ENCODE peak calls at places on chromosomes 6 and 20, in seven cellular contexts. One of them, this sample, is unnamed.

GRCh38 chr6:14066782-14067406 is 50.7 kb upstream of the CD83 start:
- DNase-seq in body of pancreas: peak
- DNase-seq in uterus: peak
- DNase-seq in tibial nerve: peak
- DNase-seq in Peyer's patch: no peak
- DNase-seq in heart left ventricle: no peak
- DNase-seq in HCT116: peak
- DNase-seq in this sample: no peak

GRCh38 chr6:111808493-111808892 is 64.8 kb downstream of the FYN start:
- DNase-seq in body of pancreas: no peak
- DNase-seq in uterus: no peak
- DNase-seq in tibial nerve: no peak
- DNase-seq in Peyer's patch: no peak
- DNase-seq in heart left ventricle: no peak
- DNase-seq in HCT116: no peak
- DNase-seq in this sample: no peak

GRCh38 chr20:25073544-25073943 is 8.4 kb downstream of the VSX1 start:
- DNase-seq in body of pancreas: no peak
- DNase-seq in uterus: no peak
- DNase-seq in tibial nerve: no peak
- DNase-seq in Peyer's patch: no peak
- DNase-seq in heart left ventricle: peak
- DNase-seq in HCT116: no peak
- DNase-seq in this sample: no peak

GRCh38 chr6:137315081-137315480 is 95.9 kb upstream of the IFNGR1 start:
- DNase-seq in body of pancreas: no peak
- DNase-seq in uterus: no peak
- DNase-seq in tibial nerve: peak
- DNase-seq in Peyer's patch: no peak
- DNase-seq in heart left ventricle: no peak
- DNase-seq in HCT116: no peak
- DNase-seq in this sample: no peak

GRCh38 chr6:11425431-11425871 is 112.1 kb upstream of the TMEM170B start:
- DNase-seq in body of pancreas: no peak
- DNase-seq in uterus: no peak
- DNase-seq in tibial nerve: no peak
- DNase-seq in Peyer's patch: no peak
- DNase-seq in heart left ventricle: no peak
- DNase-seq in HCT116: no peak
- DNase-seq in this sample: no peak

GRCh38 chr20:34979366-34980153 is 23.9 kb downstream of the MYH7B start:
- DNase-seq in body of pancreas: no peak
- DNase-seq in uterus: no peak
- DNase-seq in tibial nerve: no peak
- DNase-seq in Peyer's patch: no peak
- DNase-seq in heart left ventricle: peak
- DNase-seq in HCT116: no peak
- DNase-seq in this sample: no peak

GRCh38 chr6:121437861-121438651 is 2.6 kb downstream of the GJA1 start:
- DNase-seq in body of pancreas: peak
- DNase-seq in uterus: peak
- DNase-seq in tibial nerve: peak
- DNase-seq in Peyer's patch: no peak
- DNase-seq in heart left ventricle: peak
- DNase-seq in HCT116: no peak
- DNase-seq in this sample: no peak

GRCh38 chr6:5457983-5458683 is 196.8 kb downstream of the FARS2 start:
- DNase-seq in body of pancreas: peak
- DNase-seq in uterus: no peak
- DNase-seq in tibial nerve: no peak
- DNase-seq in Peyer's patch: no peak
- DNase-seq in heart left ventricle: peak
- DNase-seq in HCT116: no peak
- DNase-seq in this sample: no peak

GRCh38 chr6:54255881-54256280 is 52.4 kb upstream of the TINAG start:
- DNase-seq in body of pancreas: no peak
- DNase-seq in uterus: no peak
- DNase-seq in tibial nerve: no peak
- DNase-seq in Peyer's patch: no peak
- DNase-seq in heart left ventricle: no peak
- DNase-seq in HCT116: no peak
- DNase-seq in this sample: no peak

GRCh38 chr20:64155258-64156135 is 8.8 kb upstream of the MYT1 start:
- DNase-seq in body of pancreas: no peak
- DNase-seq in uterus: no peak
- DNase-seq in tibial nerve: no peak
- DNase-seq in Peyer's patch: no peak
- DNase-seq in heart left ventricle: no peak
- DNase-seq in HCT116: no peak
- DNase-seq in this sample: no peak

GRCh38 chr6:3390698-3391097 is 66.2 kb downstream of the SLC22A23 start:
- DNase-seq in body of pancreas: peak
- DNase-seq in uterus: no peak
- DNase-seq in tibial nerve: peak
- DNase-seq in Peyer's patch: peak
- DNase-seq in heart left ventricle: peak
- DNase-seq in HCT116: peak
- DNase-seq in this sample: no peak

GRCh38 chr20:6641012-6641411 is 126.5 kb upstream of the BMP2 start:
- DNase-seq in body of pancreas: no peak
- DNase-seq in uterus: no peak
- DNase-seq in tibial nerve: no peak
- DNase-seq in Peyer's patch: no peak
- DNase-seq in heart left ventricle: no peak
- DNase-seq in HCT116: no peak
- DNase-seq in this sample: no peak

GRCh38 chr20:53652859-53653520 is 59.4 kb upstream of the ZNF217 start:
- DNase-seq in body of pancreas: no peak
- DNase-seq in uterus: no peak
- DNase-seq in tibial nerve: no peak
- DNase-seq in Peyer's patch: no peak
- DNase-seq in heart left ventricle: no peak
- DNase-seq in HCT116: no peak
- DNase-seq in this sample: no peak

GRCh38 chr20:24406761-24407550 is 62.5 kb upstream of the SYNDIG1 start:
- DNase-seq in body of pancreas: no peak
- DNase-seq in uterus: no peak
- DNase-seq in tibial nerve: no peak
- DNase-seq in Peyer's patch: no peak
- DNase-seq in heart left ventricle: no peak
- DNase-seq in HCT116: no peak
- DNase-seq in this sample: no peak

GRCh38 chr20:21052241-21052640 is 53.9 kb downstream of the LINC00237 start:
- DNase-seq in body of pancreas: no peak
- DNase-seq in uterus: no peak
- DNase-seq in tibial nerve: no peak
- DNase-seq in Peyer's patch: no peak
- DNase-seq in heart left ventricle: no peak
- DNase-seq in HCT116: no peak
- DNase-seq in this sample: no peak

GRCh38 chr20:53126185-53126584 is 154.0 kb downstream of the TSHZ2 start:
- DNase-seq in body of pancreas: no peak
- DNase-seq in uterus: no peak
- DNase-seq in tibial nerve: no peak
- DNase-seq in Peyer's patch: no peak
- DNase-seq in heart left ventricle: no peak
- DNase-seq in HCT116: no peak
- DNase-seq in this sample: no peak

GRCh38 chr6:109421184-109421583 is 19.2 kb downstream of the PPIL6 start:
- DNase-seq in body of pancreas: no peak
- DNase-seq in uterus: no peak
- DNase-seq in tibial nerve: no peak
- DNase-seq in Peyer's patch: no peak
- DNase-seq in heart left ventricle: no peak
- DNase-seq in HCT116: no peak
- DNase-seq in this sample: no peak

GRCh38 chr20:16337707-16338106 is 235.5 kb downstream of the KIF16B start:
- DNase-seq in body of pancreas: no peak
- DNase-seq in uterus: no peak
- DNase-seq in tibial nerve: no peak
- DNase-seq in Peyer's patch: no peak
- DNase-seq in heart left ventricle: no peak
- DNase-seq in HCT116: no peak
- DNase-seq in this sample: no peak

GRCh38 chr20:16260911-16261310 is 312.3 kb downstream of the KIF16B start:
- DNase-seq in body of pancreas: no peak
- DNase-seq in uterus: no peak
- DNase-seq in tibial nerve: no peak
- DNase-seq in Peyer's patch: no peak
- DNase-seq in heart left ventricle: no peak
- DNase-seq in HCT116: no peak
- DNase-seq in this sample: no peak

GRCh38 chr6:3610206-3610605 is 141.3 kb downstream of the PXDC1 start:
- DNase-seq in body of pancreas: no peak
- DNase-seq in uterus: peak
- DNase-seq in tibial nerve: no peak
- DNase-seq in Peyer's patch: no peak
- DNase-seq in heart left ventricle: no peak
- DNase-seq in HCT116: no peak
- DNase-seq in this sample: no peak

GRCh38 chr20:13701486-13701885 is 62.8 kb upstream of the TASP1 start:
- DNase-seq in body of pancreas: no peak
- DNase-seq in uterus: no peak
- DNase-seq in tibial nerve: no peak
- DNase-seq in Peyer's patch: no peak
- DNase-seq in heart left ventricle: no peak
- DNase-seq in HCT116: no peak
- DNase-seq in this sample: no peak

GRCh38 chr20:13703265-13703664 is 64.5 kb upstream of the TASP1 start:
- DNase-seq in body of pancreas: no peak
- DNase-seq in uterus: no peak
- DNase-seq in tibial nerve: no peak
- DNase-seq in Peyer's patch: no peak
- DNase-seq in heart left ventricle: no peak
- DNase-seq in HCT116: no peak
- DNase-seq in this sample: no peak

GRCh38 chr20:13700761-13701160 is 62.0 kb upstream of the TASP1 start:
- DNase-seq in body of pancreas: no peak
- DNase-seq in uterus: no peak
- DNase-seq in tibial nerve: no peak
- DNase-seq in Peyer's patch: no peak
- DNase-seq in heart left ventricle: no peak
- DNase-seq in HCT116: no peak
- DNase-seq in this sample: no peak
- H3K27ac ChIP-seq in body of pancreas: no peak
- H3K27ac ChIP-seq in uterus: no peak
- H3K27ac ChIP-seq in tibial nerve: no peak
- H3K27ac ChIP-seq in Peyer's patch: no peak
- H3K27ac ChIP-seq in heart left ventricle: no peak
- H3K27ac ChIP-seq in HCT116: no peak
- H3K27ac ChIP-seq in this sample: no peak

GRCh38 chr20:46058656-46059281 is 29.8 kb downstream of the SLC12A5 start:
- DNase-seq in body of pancreas: peak
- DNase-seq in uterus: no peak
- DNase-seq in tibial nerve: no peak
- DNase-seq in Peyer's patch: no peak
- DNase-seq in heart left ventricle: no peak
- DNase-seq in HCT116: no peak
- DNase-seq in this sample: no peak

GRCh38 chr20:46055269-46055668 is 26.3 kb downstream of the SLC12A5 start:
- DNase-seq in body of pancreas: no peak
- DNase-seq in uterus: no peak
- DNase-seq in tibial nerve: no peak
- DNase-seq in Peyer's patch: no peak
- DNase-seq in heart left ventricle: no peak
- DNase-seq in HCT116: no peak
- DNase-seq in this sample: no peak

GRCh38 chr20:46056027-46056833 is 27.2 kb downstream of the SLC12A5 start:
- DNase-seq in body of pancreas: no peak
- DNase-seq in uterus: no peak
- DNase-seq in tibial nerve: no peak
- DNase-seq in Peyer's patch: no peak
- DNase-seq in heart left ventricle: no peak
- DNase-seq in HCT116: no peak
- DNase-seq in this sample: no peak

GRCh38 chr20:46057856-46058655 is 29.0 kb downstream of the SLC12A5 start:
- DNase-seq in body of pancreas: peak
- DNase-seq in uterus: peak
- DNase-seq in tibial nerve: no peak
- DNase-seq in Peyer's patch: peak
- DNase-seq in heart left ventricle: peak
- DNase-seq in HCT116: no peak
- DNase-seq in this sample: no peak

GRCh38 chr20:46056970-46057855 is 28.2 kb downstream of the SLC12A5 start:
- DNase-seq in body of pancreas: no peak
- DNase-seq in uterus: peak
- DNase-seq in tibial nerve: peak
- DNase-seq in Peyer's patch: no peak
- DNase-seq in heart left ventricle: peak
- DNase-seq in HCT116: no peak
- DNase-seq in this sample: no peak
- H3K4me3 ChIP-seq in body of pancreas: no peak
- H3K4me3 ChIP-seq in uterus: no peak
- H3K4me3 ChIP-seq in tibial nerve: no peak
- H3K4me3 ChIP-seq in Peyer's patch: no peak
- H3K4me3 ChIP-seq in heart left ventricle: peak
- H3K4me3 ChIP-seq in HCT116: no peak
- H3K4me3 ChIP-seq in this sample: no peak

GRCh38 chr6:159789377-159790148 is at the start of gene TCP1:
- DNase-seq in body of pancreas: peak
- DNase-seq in uterus: peak
- DNase-seq in tibial nerve: peak
- DNase-seq in Peyer's patch: peak
- DNase-seq in heart left ventricle: peak
- DNase-seq in HCT116: peak
- DNase-seq in this sample: peak
- TF ChIP-seq POLR2A in body of pancreas: peak
- TF ChIP-seq POLR2A in uterus: peak
- TF ChIP-seq POLR2A in tibial nerve: peak
- TF ChIP-seq POLR2A in Peyer's patch: peak
- TF ChIP-seq POLR2A in heart left ventricle: peak
- TF ChIP-seq POLR2A in HCT116: peak
- TF ChIP-seq POLR2A in this sample: no peak

DNA sequence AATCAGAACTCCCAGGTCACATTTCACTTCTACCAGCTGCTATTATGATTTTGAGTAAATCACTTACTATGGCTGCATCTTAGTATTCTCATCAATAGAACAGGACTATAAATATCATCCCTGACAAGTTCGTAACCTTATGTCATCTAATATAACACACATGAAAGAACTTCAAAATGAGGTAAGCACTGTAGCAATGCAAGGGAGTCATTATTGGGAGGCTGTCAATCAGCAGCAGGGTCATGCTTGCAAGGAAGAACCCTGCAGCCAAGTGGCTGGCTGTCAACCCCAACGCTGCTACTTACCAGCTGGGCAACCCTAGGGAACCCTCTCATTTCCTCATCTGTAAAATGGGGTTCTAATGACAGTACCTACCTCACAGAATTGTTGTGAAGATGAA is 123.3 kb upstream of the B3GAT2 start:
- DNase-seq in body of pancreas: no peak
- DNase-seq in uterus: no peak
- DNase-seq in tibial nerve: no peak
- DNase-seq in Peyer's patch: no peak
- DNase-seq in heart left ventricle: no peak
- DNase-seq in HCT116: no peak
- DNase-seq in this sample: no peak
- H3K27ac ChIP-seq in body of pancreas: no peak
- H3K27ac ChIP-seq in uterus: no peak
- H3K27ac ChIP-seq in tibial nerve: no peak
- H3K27ac ChIP-seq in Peyer's patch: no peak
- H3K27ac ChIP-seq in heart left ventricle: no peak
- H3K27ac ChIP-seq in HCT116: no peak
- H3K27ac ChIP-seq in this sample: no peak